ENCODE peak calls at places on chromosomes 4 and X, in five cellular contexts. L, H, K, J and X are unnamed samples.

GRCh38 chr4:106793933-106794332 is 242.2 kb downstream of the DKK2 start:
- DNase-seq in L (no peak), H (no peak), K (no peak), J (no peak), X (no peak)

GRCh38 chrX:11678174-11678573 is 12.5 kb upstream of the ARHGAP6 start:
- DNase-seq in L (no peak), H (no peak), K (no peak), J (no peak), X (peak)

GRCh38 chr4:680565-680930 is 6.2 kb downstream of the MYL5 start:
- DNase-seq in L (no peak), H (no peak), K (no peak), J (no peak), X (peak)

GRCh38 chr4:182770259-182770968 is 146.8 kb downstream of the DCTD start:
- DNase-seq in L (no peak), H (no peak), K (peak), J (no peak), X (no peak)

GRCh38 chr4:13368262-13368661 is 115.9 kb downstream of the RAB28 start:
- DNase-seq in L (no peak), H (peak), K (no peak), J (no peak), X (no peak)

GRCh38 chr4:3302786-3303444 is 10.1 kb downstream of the RGS12 start:
- DNase-seq in L (no peak), H (no peak), K (no peak), J (no peak), X (no peak)

GRCh38 chr4:182978152-182978827 is 61.1 kb upstream of the DCTD start:
- DNase-seq in L (peak), H (peak), K (no peak), J (peak), X (peak)

GRCh38 chr4:186499467-186499866 is 55.9 kb downstream of the MTNR1A start:
- DNase-seq in L (no peak), H (no peak), K (no peak), J (no peak), X (no peak)

GRCh38 chr4:88792268-88792781 is 94.7 kb upstream of the NAP1L5 start:
- DNase-seq in L (peak), H (peak), K (no peak), J (no peak), X (peak)

GRCh38 chrX:71671043-71671829 is 3.9 kb downstream of the LOC101059915 start:
- DNase-seq in L (no peak), H (no peak), K (no peak), J (no peak), X (no peak)

GRCh38 chr4:20395160-20395773 is 143.6 kb downstream of the SLIT2 start:
- DNase-seq in L (no peak), H (peak), K (peak), J (peak), X (peak)

GRCh38 chr4:15778742-15779231 is 659 bp downstream of the CD38 start:
- DNase-seq in L (no peak), H (peak), K (no peak), J (peak), X (peak)

DNA sequence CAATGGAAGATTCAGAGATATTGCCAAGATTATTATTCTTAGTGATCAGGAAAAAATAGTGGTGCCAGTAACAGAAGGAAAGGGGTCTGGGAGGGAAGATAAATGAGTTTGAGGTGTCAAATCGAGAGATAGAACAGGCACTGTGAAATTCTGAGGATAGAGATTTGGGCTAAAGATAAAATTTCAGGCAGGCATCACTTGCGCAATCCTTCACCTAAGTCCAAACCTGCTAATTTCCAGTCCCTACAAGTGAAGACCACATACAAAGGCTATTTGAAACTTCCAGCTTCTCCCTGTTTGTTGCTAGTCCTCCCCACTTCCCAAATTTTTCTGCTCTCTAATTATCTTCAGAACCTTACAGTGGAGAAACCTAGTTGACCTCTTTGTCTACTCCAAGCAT is 494.6 kb downstream of the MAGEE1 start:
- DNase-seq in L (no peak), H (no peak), K (no peak), J (no peak), X (no peak)
- TF ChIP-seq EZH2 in L (no peak), H (no peak), K (no peak), J (no peak), X (no peak)

DNA sequence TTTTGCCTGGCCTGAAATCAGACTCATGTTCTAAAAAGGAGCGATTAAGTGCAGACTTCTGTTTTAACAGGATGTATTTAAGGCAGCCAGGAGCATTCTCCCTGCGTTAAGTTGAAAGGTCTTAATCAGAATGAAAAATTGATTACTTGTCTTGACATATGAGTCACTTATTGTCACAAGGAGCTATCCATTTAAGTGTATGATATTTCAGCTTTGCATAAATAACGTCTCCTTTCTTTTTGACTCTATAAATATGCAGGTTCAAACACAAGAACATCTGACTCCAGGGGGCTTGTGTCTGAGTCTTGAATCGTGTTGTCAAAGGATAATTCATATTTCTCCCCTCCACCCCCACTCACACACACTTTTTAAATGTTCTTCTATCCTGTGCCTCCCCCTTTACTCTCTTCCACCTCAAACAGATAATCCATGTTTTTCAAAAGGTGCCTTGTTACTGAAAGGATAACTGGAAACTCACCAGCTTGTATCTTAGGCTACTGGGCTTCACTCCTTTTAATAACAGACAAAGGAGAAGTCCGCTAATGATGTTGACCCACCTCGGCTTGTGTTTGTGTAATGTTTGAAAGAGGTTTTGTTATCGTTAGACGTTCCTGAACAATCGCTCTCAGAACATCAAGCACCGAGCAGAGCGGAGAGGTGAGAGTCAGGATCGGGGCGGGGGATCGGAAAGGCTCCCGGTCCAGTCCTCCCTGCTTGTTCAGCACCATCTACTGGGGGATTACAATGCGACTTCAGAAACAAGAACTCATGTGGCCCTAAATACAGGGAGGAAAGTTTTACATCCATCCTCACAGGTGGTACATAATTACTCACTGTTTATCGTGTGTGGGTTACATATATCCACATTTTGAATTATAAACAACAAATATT is 107.5 kb upstream of the RPL34 start:
- DNase-seq in L (no peak), H (peak), K (peak), J (peak), X (peak)
- TF ChIP-seq EZH2 in L (no peak), H (no peak), K (no peak), J (no peak), X (no peak)

GRCh38 chr4:173538148-173538902 is 8.3 kb upstream of the HAND2 start:
- DNase-seq in L (no peak), H (no peak), K (peak), J (peak), X (peak)
- TF ChIP-seq EZH2 in L (no peak), H (peak), K (peak), J (no peak), X (no peak)

DNA sequence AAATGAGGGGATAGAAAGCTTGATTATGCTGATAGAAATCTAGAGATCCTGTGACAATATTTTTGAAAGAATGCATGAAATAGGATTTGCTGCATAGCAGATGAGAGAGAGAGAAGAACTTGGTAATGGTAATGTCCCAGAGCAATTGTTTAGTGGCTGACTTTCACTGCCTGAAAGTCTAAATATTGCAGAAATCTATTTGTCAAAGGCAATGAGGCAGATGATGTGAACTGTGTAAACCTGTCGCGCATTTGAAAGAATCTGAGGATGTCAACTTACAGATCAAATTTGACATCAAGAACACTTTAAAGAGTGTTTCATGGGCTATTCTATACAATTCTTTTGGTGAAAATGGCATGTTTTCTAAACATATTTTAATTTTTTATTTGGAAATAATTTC is 133.6 kb downstream of the GPM6A start:
- DNase-seq in L (no peak), H (no peak), K (no peak), J (no peak), X (no peak)
- TF ChIP-seq EZH2 in L (no peak), H (no peak), K (no peak), J (no peak), X (no peak)